ENCODE peak calls at places on chromosome 19, in four cellular contexts. L, B, M and E are unnamed samples.
A peak's percentile ranks its signal among the peaks of the same experiment; 100 is the strongest.

GRCh38 chr19:51271015-51271600 is 20.2 kb downstream of the SIGLECL1 start:
- DNase-seq in L (no peak), M (peak; percentile 47), B (no peak), E (no peak)

GRCh38 chr19:15448778-15449619 is 757 bp downstream of the WIZ start:
- DNase-seq in B (no peak), M (peak; percentile 60), L (no peak), E (no peak)

GRCh38 chr19:14058182-14059092 is 3.4 kb downstream of the PALM3 start:
- DNase-seq in L (no peak), B (no peak), M (peak; percentile 27), E (no peak)

GRCh38 chr19:1861599-1862031 is 1.8 kb downstream of the KLF16 start:
- DNase-seq in M (no peak), L (no peak), B (no peak), E (no peak)

GRCh38 chr19:41853344-41853743 is 6.7 kb upstream of the RPS19 start:
- DNase-seq in L (no peak), B (no peak), M (no peak), E (no peak)

GRCh38 chr19:7535993-7536685 is 622 bp downstream of the PNPLA6 start:
- DNase-seq in B (no peak), L (no peak), M (no peak), E (no peak)

GRCh38 chr19:29663861-29664752 is 1.2 kb upstream of the PLEKHF1 start:
- DNase-seq in M (no peak), L (no peak), B (no peak), E (no peak)

GRCh38 chr19:4976412-4977298 is 7.7 kb downstream of the KDM4B start:
- DNase-seq in L (no peak), M (peak; percentile 47), B (peak; percentile 59), E (no peak)

GRCh38 chr19:42253245-42254082 is 1.5 kb downstream of the ERF start:
- DNase-seq in L (peak; percentile 58), B (no peak), M (peak; percentile 83), E (peak; percentile 74)

GRCh38 chr19:34411216-34411615 is 7.0 kb downstream of the PDCD2L start:
- DNase-seq in M (no peak), B (no peak), L (no peak), E (no peak)

GRCh38 chr19:5011476-5012238 is 42.7 kb downstream of the KDM4B start:
- DNase-seq in B (no peak), L (no peak), M (no peak), E (no peak)

GRCh38 chr19:37594982-37595382 is 306 bp downstream of the ZNF540 start:
- DNase-seq in B (peak; percentile 37), L (peak; percentile 40), M (no peak), E (peak; percentile 77)

GRCh38 chr19:834216-834615 is 6.6 kb downstream of the AZU1 start:
- DNase-seq in B (no peak), M (no peak), L (no peak), E (no peak)

GRCh38 chr19:15595069-15595468 is 19.9 kb upstream of the CYP4F8 start:
- DNase-seq in B (no peak), M (no peak), L (no peak), E (no peak)

GRCh38 chr19:13843104-13843921 is 33.6 kb upstream of the NANOS3 start:
- DNase-seq in B (no peak), M (peak; percentile 58), L (no peak), E (no peak)

GRCh38 chr19:10554760-10555612 is 10.8 kb downstream of the KRI1 start:
- DNase-seq in M (no peak), B (no peak), L (no peak), E (peak; percentile 51)

GRCh38 chr19:6260912-6261636 is 18.7 kb downstream of the MLLT1 start:
- DNase-seq in B (no peak), M (peak; percentile 84), L (peak; percentile 18), E (peak; percentile 61)

GRCh38 chr19:28519950-28520861 is 692.7 kb downstream of the UQCRFS1 start:
- DNase-seq in M (no peak), B (no peak), L (no peak), E (no peak)

GRCh38 chr19:32018014-32018413 is 327.4 kb upstream of the ZNF507 start:
- DNase-seq in M (no peak), L (no peak), B (no peak), E (no peak)

GRCh38 chr19:44587863-44588752 is 25.3 kb upstream of the IGSF23 start:
- DNase-seq in M (no peak), L (no peak), B (no peak), E (peak; percentile 70)

GRCh38 chr19:27657271-27658051 is 1555.5 kb downstream of the UQCRFS1 start:
- DNase-seq in B (no peak), M (no peak), L (no peak), E (no peak)

GRCh38 chr19:23415034-23415433 is 19.8 kb upstream of the ZNF91 start:
- DNase-seq in M (no peak), L (no peak), B (no peak), E (no peak)

GRCh38 chr19:15587663-15588062 is 27.4 kb upstream of the CYP4F8 start:
- DNase-seq in B (no peak), M (no peak), L (no peak), E (no peak)

DNA sequence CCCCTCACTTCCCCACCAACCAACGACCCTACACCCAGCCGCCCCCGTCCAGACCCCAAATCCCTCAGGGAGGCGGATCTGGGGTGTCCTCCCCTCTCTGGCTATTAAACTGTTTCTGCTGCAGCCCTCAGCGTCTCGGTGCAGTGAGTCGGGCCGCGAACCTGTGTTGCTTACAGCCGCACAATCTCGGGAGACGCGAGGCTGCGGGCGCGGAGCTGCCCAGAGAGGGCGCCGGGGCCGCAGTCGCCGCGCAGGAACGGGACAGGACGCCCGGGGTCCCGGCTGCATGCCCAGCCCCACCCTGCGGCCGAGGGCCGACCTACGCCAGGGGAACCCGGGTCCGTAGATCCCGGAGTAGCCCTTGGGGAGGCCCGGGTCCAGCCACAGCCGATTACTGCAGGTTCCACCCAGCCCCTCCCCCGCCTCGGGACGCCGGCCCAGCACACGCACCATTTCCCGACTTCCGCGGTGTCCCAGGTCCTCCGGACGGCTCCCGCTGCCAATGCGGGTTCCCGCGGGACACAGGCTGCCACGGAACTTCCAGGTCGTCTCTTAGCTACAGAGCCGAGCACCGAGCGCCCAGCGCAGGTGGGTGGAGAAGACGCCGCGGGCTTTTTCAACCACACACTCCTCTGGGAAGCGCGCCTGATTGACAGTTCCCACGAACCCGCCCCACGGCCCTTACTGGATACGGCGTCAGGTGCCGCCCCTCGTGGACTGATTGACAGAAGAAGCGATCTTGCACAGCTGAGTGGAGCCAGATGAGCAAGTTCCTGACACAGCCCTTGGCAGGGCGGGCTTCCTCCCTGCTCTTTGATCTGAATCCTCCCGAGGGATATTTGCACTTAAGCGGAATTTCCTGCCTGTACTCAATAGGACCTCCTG is at the start of gene ZNF799:
- DNase-seq in M (peak; percentile 85), B (peak; percentile 97), L (peak; percentile 75), E (peak; percentile 94)
- TF ChIP-seq CTCF in M (no peak), B (no peak), L (no peak), E (no peak)

GRCh38 chr19:52689804-52690394 is 44.9 kb downstream of the ZNF611 start:
- DNase-seq in M (peak; percentile 61), L (peak; percentile 18), B (peak; percentile 4), E (peak; percentile 39)
- TF ChIP-seq CTCF in M (no peak), L (no peak), B (no peak), E (no peak)

GRCh38 chr19:40236366-40236765 is 9.9 kb upstream of the CCNP start:
- DNase-seq in M (no peak), L (no peak), B (no peak), E (no peak)

GRCh38 chr19:40233811-40234389 is 7.4 kb upstream of the CCNP start:
- DNase-seq in B (no peak), L (no peak), M (no peak), E (no peak)

GRCh38 chr19:40236026-40236355 is 9.5 kb upstream of the CCNP start:
- DNase-seq in L (no peak), M (no peak), B (no peak), E (no peak)

GRCh38 chr19:40234429-40235237 is 8.1 kb upstream of the CCNP start:
- DNase-seq in M (no peak), L (no peak), B (no peak), E (no peak)

GRCh38 chr19:40235238-40236025 is 8.9 kb upstream of the CCNP start:
- DNase-seq in M (no peak), L (no peak), B (no peak), E (no peak)
- TF ChIP-seq CTCF in M (peak; percentile 32), L (no peak), B (no peak), E (peak; percentile 28)

DNA sequence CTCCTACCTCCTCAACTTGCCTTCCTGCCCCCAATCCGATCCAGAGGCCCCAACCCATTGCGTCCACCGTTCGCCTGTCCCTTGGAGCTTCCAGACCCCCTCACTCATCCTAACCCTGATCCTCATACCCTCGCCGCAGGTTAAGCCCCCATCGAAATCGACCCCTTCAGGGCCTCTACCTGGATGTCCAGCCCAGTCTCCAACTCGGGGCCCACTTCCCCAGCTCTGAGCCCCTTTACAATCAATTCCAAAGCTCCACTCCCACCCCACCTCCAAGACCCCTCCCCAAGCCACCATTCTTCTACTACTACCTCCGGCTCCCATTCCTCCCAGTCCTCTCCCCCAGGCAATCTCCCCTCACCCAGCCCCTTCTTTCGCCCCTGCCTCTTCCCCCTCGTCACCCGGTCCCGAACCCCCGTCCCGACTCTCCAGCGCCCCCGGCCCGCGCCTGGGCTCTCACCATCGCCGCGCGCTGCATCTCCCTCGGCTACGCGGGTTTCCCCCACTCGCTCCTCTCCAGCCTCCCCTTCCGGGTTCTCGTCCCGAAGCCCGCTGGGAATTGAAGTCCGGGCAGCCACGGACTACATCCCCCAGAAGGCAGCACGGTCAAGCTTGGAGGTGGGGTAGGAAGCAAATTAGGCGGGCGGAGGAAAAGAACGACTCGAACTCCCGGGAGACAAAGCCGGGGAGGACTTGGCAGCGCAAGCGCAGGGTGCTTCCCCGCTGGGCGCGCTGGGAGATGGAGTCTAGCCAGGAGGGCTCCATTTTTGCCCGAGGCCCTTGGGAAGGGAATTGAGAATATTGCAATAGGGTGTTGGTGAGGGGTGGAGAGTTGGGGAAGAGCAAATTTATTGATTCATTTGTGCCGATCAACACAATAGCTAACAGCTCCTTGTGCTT is at the start of gene FBXO46:
- DNase-seq in B (peak; percentile 94), M (peak; percentile 97), L (peak; percentile 91), E (peak; percentile 98)
- TF ChIP-seq CTCF in B (no peak), M (peak; percentile 40), L (no peak), E (no peak)

GRCh38 chr19:33216198-33216830 is 9.3 kb downstream of the SLC7A10 start:
- DNase-seq in M (no peak), B (no peak), L (no peak), E (no peak)

GRCh38 chr19:33215438-33216197 is 10.0 kb downstream of the SLC7A10 start:
- DNase-seq in L (no peak), M (peak; percentile 20), B (no peak), E (no peak)

GRCh38 chr19:33212773-33213172 is 12.9 kb downstream of the SLC7A10 start:
- DNase-seq in B (no peak), M (peak; percentile 25), L (no peak), E (no peak)

GRCh38 chr19:33212024-33212772 is 13.5 kb downstream of the SLC7A10 start:
- DNase-seq in L (no peak), M (peak; percentile 29), B (no peak), E (no peak)

DNA sequence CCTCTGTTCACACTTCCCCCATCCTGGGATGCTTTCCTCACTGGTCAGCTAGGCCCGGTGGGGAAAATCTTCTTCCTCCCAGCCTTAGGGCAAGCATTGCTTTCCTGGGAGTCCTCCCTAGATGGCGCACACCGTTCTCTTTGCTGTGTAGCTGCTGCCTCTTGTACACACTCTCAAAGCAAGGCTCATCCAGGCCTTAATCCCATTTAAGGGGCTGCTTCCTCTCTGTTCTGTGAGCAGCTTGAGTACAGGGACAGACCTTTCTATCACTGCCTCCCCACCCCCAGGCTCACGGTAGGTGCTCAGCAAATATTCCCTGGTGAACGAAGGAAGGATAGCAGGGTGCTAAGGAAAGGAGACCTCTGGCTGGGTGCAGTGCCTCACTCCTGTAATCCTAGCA is 11.0 kb downstream of the SLC7A10 start:
- DNase-seq in M (peak; percentile 65), L (no peak), B (no peak), E (no peak)
- TF ChIP-seq CTCF in M (peak; percentile 27), L (no peak), B (no peak), E (no peak)